ENCODE peak calls at places on chromosome 19, in four cellular contexts. E is AG08396; N is GM12865; X is CD8-positive, alpha-beta T cell. U is an unnamed sample.

GRCh38 chr19:12331211-12331941 is 2.1 kb downstream of the ZNF563 start:
- DNase-seq in E (no peak), N (peak; percentile 84), X (no peak), U (no peak)

GRCh38 chr19:49019242-49019932 is 2.5 kb upstream of the LHB start:
- DNase-seq in E (peak; percentile 61), N (peak; percentile 41), X (peak; percentile 32), U (peak; percentile 57)

GRCh38 chr19:1862068-1862423 is 1.3 kb downstream of the KLF16 start:
- DNase-seq in E (no peak), N (no peak), X (no peak), U (no peak)

GRCh38 chr19:17686592-17687042 is 1.5 kb downstream of the UNC13A start:
- DNase-seq in E (peak; percentile 70), N (no peak), X (no peak), U (peak; percentile 57)

GRCh38 chr19:5138606-5139594 is 170.0 kb downstream of the KDM4B start:
- DNase-seq in E (no peak), N (peak; percentile 90), X (peak; percentile 53), U (no peak)

GRCh38 chr19:34269081-34269480 is 14.7 kb downstream of the GARRE1 start:
- DNase-seq in E (no peak), N (peak; percentile 15), X (no peak), U (no peak)

GRCh38 chr19:46812898-46813569 is 24.6 kb upstream of the SLC1A5 start:
- DNase-seq in E (no peak), N (no peak), X (no peak), U (no peak)

GRCh38 chr19:58401825-58402433 is 6.5 kb downstream of the RNF225 start:
- DNase-seq in E (no peak), N (no peak), X (no peak), U (no peak)